ENCODE peak calls at places on chromosomes 11 and 22, in four cellular contexts. C is activated naive CD8-positive, alpha-beta T cell treated with anti-CD3 and anti-CD28 coated beads, Interleukin-2, amount 10 ng/mL, durations not matched to agents 7 days and 5 days; T is NCI-H82; X is germinal center. G is an unnamed sample.

GRCh38 chr22:20220629-20221026 is 47.5 kb downstream of the RTN4R start:
- DNase-seq in C (no peak), T (no peak), X (no peak), G (no peak)

GRCh38 chr22:43274595-43275240 is 68.5 kb downstream of the SCUBE1 start:
- DNase-seq in C (no peak), T (no peak), X (no peak), G (no peak)

GRCh38 chr22:44758970-44759365 is 6.6 kb downstream of the ARHGAP8 start:
- DNase-seq in C (no peak), T (no peak), X (no peak), G (no peak)

GRCh38 chr11:1351278-1351937 is 38.3 kb upstream of the BRSK2 start:
- DNase-seq in C (no peak), T (peak), X (no peak), G (peak)

GRCh38 chr22:41286639-41287091 is 678 bp upstream of the RANGAP1 start:
- DNase-seq in C (peak), T (no peak), X (peak), G (peak)

GRCh38 chr11:76131142-76131541 is 75.2 kb downstream of the WNT11 start:
- DNase-seq in C (no peak), T (peak), X (no peak), G (no peak)

GRCh38 chr11:56819916-56820315 is 71.4 kb upstream of the OR9G4 start:
- DNase-seq in C (no peak), T (no peak), X (no peak), G (no peak)

GRCh38 chr11:2473361-2474058 is 28.7 kb downstream of the KCNQ1 start:
- DNase-seq in C (no peak), T (no peak), X (no peak), G (no peak)

GRCh38 chr11:128517457-128518230 is 69.7 kb downstream of the ETS1 start:
- DNase-seq in C (no peak), T (no peak), X (no peak), G (no peak)

GRCh38 chr22:44580176-44580575 is 82.1 kb upstream of the RTL6 start:
- DNase-seq in C (peak), T (no peak), X (no peak), G (no peak)

GRCh38 chr22:50471197-50471847 is 3.5 kb downstream of the SBF1 start:
- DNase-seq in C (no peak), T (no peak), X (no peak), G (no peak)

GRCh38 chr22:45441158-45441557 is 27.7 kb downstream of the RIBC2 start:
- DNase-seq in C (no peak), T (peak), X (peak), G (peak)

GRCh38 chr11:76787911-76788596 is 4.9 kb downstream of the TSKU start:
- DNase-seq in C (no peak), T (no peak), X (no peak), G (no peak)

GRCh38 chr22:23684561-23685031 is 6.2 kb upstream of the RGL4 start:
- DNase-seq in C (no peak), T (no peak), X (no peak), G (no peak)

GRCh38 chr11:79439893-79440450 is 858 bp downstream of the TENM4 start:
- DNase-seq in C (peak), T (peak), X (peak), G (no peak)

GRCh38 chr11:11555228-11555627 is 66.6 kb downstream of the GALNT18 start:
- DNase-seq in C (no peak), T (peak), X (no peak), G (no peak)

GRCh38 chr11:34161361-34161760 is 55.9 kb downstream of the NAT10 start:
- DNase-seq in C (no peak), T (no peak), X (no peak), G (no peak)

GRCh38 chr11:18798941-18799469 is 7.4 kb upstream of the PTPN5 start:
- DNase-seq in C (no peak), T (no peak), X (no peak), G (no peak)

GRCh38 chr22:32695451-32695891 is 106.0 kb upstream of the TIMP3 start:
- DNase-seq in C (no peak), T (no peak), X (no peak), G (no peak)

GRCh38 chr22:30861688-30862552 is 106.7 kb downstream of the MORC2 start:
- DNase-seq in C (no peak), T (no peak), X (peak), G (no peak)

GRCh38 chr11:95229199-95230053 is 1.6 kb downstream of the SESN3 start:
- DNase-seq in C (no peak), T (peak), X (no peak), G (peak)

GRCh38 chr11:78313181-78313788 is 104.3 kb downstream of the GAB2 start:
- DNase-seq in C (no peak), T (no peak), X (no peak), G (no peak)

GRCh38 chr22:25892678-25893077 is 150.7 kb downstream of the MYO18B start:
- DNase-seq in C (no peak), T (peak), X (no peak), G (no peak)

GRCh38 chr22:48742191-48742555 is 1085.5 kb downstream of the BRD1 start:
- DNase-seq in C (no peak), T (no peak), X (no peak), G (no peak)

GRCh38 chr11:62544521-62545436 is 1.8 kb downstream of the AHNAK start:
- DNase-seq in C (no peak), T (peak), X (no peak), G (no peak)

GRCh38 chr11:102812188-102812587 is 14.2 kb upstream of the MMP1 start:
- DNase-seq in C (no peak), T (no peak), X (no peak), G (no peak)

GRCh38 chr22:19943665-19944026 is 2.0 kb upstream of the TXNRD2 start:
- DNase-seq in C (no peak), T (no peak), X (no peak), G (peak)

GRCh38 chr11:69372589-69373250 is 78.8 kb downstream of the MYEOV start:
- DNase-seq in C (peak), T (no peak), X (no peak), G (no peak)

GRCh38 chr11:45702511-45702910 is 37.1 kb upstream of the CHST1 start:
- DNase-seq in C (no peak), T (no peak), X (no peak), G (no peak)

GRCh38 chr11:67698247-67698646 is 23.8 kb upstream of the ALDH3B2 start:
- DNase-seq in C (no peak), T (peak), X (peak), G (peak)

GRCh38 chr11:73496134-73496533 is 101.8 kb downstream of the FAM168A start:
- DNase-seq in C (no peak), T (no peak), X (no peak), G (no peak)

GRCh38 chr22:36334838-36335603 is 52.7 kb downstream of the MYH9 start:
- DNase-seq in C (peak), T (no peak), X (no peak), G (no peak)

GRCh38 chr11:13701506-13701905 is 33.0 kb downstream of the FAR1 start:
- DNase-seq in C (no peak), T (no peak), X (no peak), G (no peak)

GRCh38 chr22:22925795-22926358 is 38.3 kb downstream of the IGLL5 start:
- DNase-seq in C (no peak), T (no peak), X (no peak), G (peak)

GRCh38 chr11:8192016-8192895 is 23.4 kb upstream of the RIC3 start:
- DNase-seq in C (peak), T (peak), X (peak), G (peak)

G was measured in NAMALWA.